ENCODE peak calls at places on chromosomes 1 and 21, in five cellular contexts. K is DMS153, L is skeletal muscle cell, M is fibroblast of the aortic adventitia, P is iPS-NIHi11. Z is an unnamed sample.

GRCh38 chr1:162023547-162024501 is at the start of gene OLFML2B:
- DNase-seq in K (peak), L (peak), M (peak), P (peak), Z (no peak)

GRCh38 chr1:91736999-91737615 is 148.8 kb downstream of the TGFBR3 start:
- DNase-seq in K (no peak), L (no peak), M (peak), P (peak), Z (no peak)

GRCh38 chr21:25966308-25966707 is 204.3 kb downstream of the APP start:
- DNase-seq in K (no peak), L (no peak), M (no peak), P (no peak), Z (no peak)

GRCh38 chr21:41164981-41165650 is 2.8 kb upstream of the BACE2 start:
- DNase-seq in K (peak), L (no peak), M (peak), P (no peak), Z (no peak)

GRCh38 chr1:184792450-184792969 is 37.9 kb upstream of the EDEM3 start:
- DNase-seq in K (no peak), L (peak), M (peak), P (no peak), Z (no peak)

GRCh38 chr1:67860776-67861175 is 27.5 kb upstream of the GNG12 start:
- DNase-seq in K (no peak), L (no peak), M (no peak), P (no peak), Z (no peak)

GRCh38 chr1:87902830-87903614 is 574.3 kb downstream of the LMO4 start:
- DNase-seq in K (peak), L (peak), M (peak), P (no peak), Z (no peak)

GRCh38 chr1:234962340-234962989 is 166.2 kb downstream of the TOMM20 start:
- DNase-seq in K (no peak), L (peak), M (peak), P (no peak), Z (no peak)

GRCh38 chr1:223611939-223612338 is 53.6 kb downstream of the CAPN8 start:
- DNase-seq in K (no peak), L (no peak), M (no peak), P (no peak), Z (no peak)

GRCh38 chr1:43890815-43891214 is 42.8 kb upstream of the ARTN start:
- DNase-seq in K (no peak), L (no peak), M (no peak), P (no peak), Z (no peak)

GRCh38 chr1:11838349-11839272 is 9.0 kb downstream of the NPPA start:
- DNase-seq in K (peak), L (no peak), M (peak), P (peak), Z (peak)

GRCh38 chr1:192879416-192879815 is 70.6 kb downstream of the RGS2 start:
- DNase-seq in K (no peak), L (peak), M (peak), P (no peak), Z (no peak)

GRCh38 chr21:43930848-43931384 is 65.9 kb downstream of the AGPAT3 start:
- DNase-seq in K (no peak), L (no peak), M (no peak), P (no peak), Z (no peak)

GRCh38 chr1:110348771-110349170 is 9.6 kb downstream of the RBM15 start:
- DNase-seq in K (no peak), L (no peak), M (no peak), P (no peak), Z (no peak)

GRCh38 chr1:24502168-24503002 is at the start of gene RCAN3:
- DNase-seq in K (peak), L (peak), M (peak), P (peak), Z (peak)

GRCh38 chr1:90074137-90074536 is 79.2 kb downstream of the ZNF326 start:
- DNase-seq in K (no peak), L (no peak), M (no peak), P (no peak), Z (no peak)

GRCh38 chr1:20485527-20486456 is at the start of gene CAMK2N1:
- DNase-seq in K (peak), L (no peak), M (peak), P (peak), Z (peak)